ENCODE peak calls at places on chromosomes 4 and X, in six cellular contexts. One of them, this sample, is unnamed.
A peak's percentile ranks its signal among the peaks of the same experiment; 100 is the strongest.

GRCh38 chr4:147194107-147194506 is 248.4 kb upstream of the TTC29 start:
- ATAC-seq in heart left ventricle: peak; percentile 81
- ATAC-seq in pancreas: peak; percentile 30
- ATAC-seq in left colon: no peak
- ATAC-seq in PC-3: no peak
- ATAC-seq in naive B cell: no peak
- ATAC-seq in this sample: no peak

GRCh38 chrX:29359276-29359675 is 772.0 kb downstream of the IL1RAPL1 start:
- ATAC-seq in heart left ventricle: no peak
- ATAC-seq in pancreas: no peak
- ATAC-seq in left colon: no peak
- ATAC-seq in PC-3: no peak
- ATAC-seq in naive B cell: no peak
- ATAC-seq in this sample: no peak

GRCh38 chrX:154016366-154017076 is 3.2 kb downstream of the IRAK1 start:
- ATAC-seq in heart left ventricle: no peak
- ATAC-seq in pancreas: no peak
- ATAC-seq in left colon: no peak
- ATAC-seq in PC-3: no peak
- ATAC-seq in naive B cell: no peak
- ATAC-seq in this sample: no peak

GRCh38 chrX:7414753-7415152 is 266.8 kb upstream of the PUDP start:
- ATAC-seq in heart left ventricle: no peak
- ATAC-seq in pancreas: no peak
- ATAC-seq in left colon: no peak
- ATAC-seq in PC-3: no peak
- ATAC-seq in naive B cell: no peak
- ATAC-seq in this sample: no peak

GRCh38 chr4:107737470-107737869 is 17.4 kb upstream of the PAPSS1 start:
- ATAC-seq in heart left ventricle: peak; percentile 32
- ATAC-seq in pancreas: peak; percentile 22
- ATAC-seq in left colon: no peak
- ATAC-seq in PC-3: no peak
- ATAC-seq in naive B cell: no peak
- ATAC-seq in this sample: no peak

GRCh38 chr4:145298885-145299284 is 118.5 kb upstream of the OTUD4 start:
- ATAC-seq in heart left ventricle: no peak
- ATAC-seq in pancreas: peak; percentile 81
- ATAC-seq in left colon: peak; percentile 87
- ATAC-seq in PC-3: peak; percentile 65
- ATAC-seq in naive B cell: no peak
- ATAC-seq in this sample: peak; percentile 59

GRCh38 chr4:40055379-40055872 is 1.2 kb upstream of the N4BP2 start:
- ATAC-seq in heart left ventricle: no peak
- ATAC-seq in pancreas: no peak
- ATAC-seq in left colon: no peak
- ATAC-seq in PC-3: no peak
- ATAC-seq in naive B cell: peak; percentile 42
- ATAC-seq in this sample: no peak

GRCh38 chr4:99383381-99383780 is 30.8 kb upstream of the ADH1C start:
- ATAC-seq in heart left ventricle: no peak
- ATAC-seq in pancreas: no peak
- ATAC-seq in left colon: no peak
- ATAC-seq in PC-3: no peak
- ATAC-seq in naive B cell: no peak
- ATAC-seq in this sample: no peak

GRCh38 chrX:18946157-18946556 is 37.8 kb downstream of the PHKA2 start:
- ATAC-seq in heart left ventricle: no peak
- ATAC-seq in pancreas: no peak
- ATAC-seq in left colon: no peak
- ATAC-seq in PC-3: peak; percentile 59
- ATAC-seq in naive B cell: no peak
- ATAC-seq in this sample: no peak

GRCh38 chrX:7948483-7948882 is 21.3 kb upstream of the PNPLA4 start:
- ATAC-seq in heart left ventricle: peak; percentile 55
- ATAC-seq in pancreas: no peak
- ATAC-seq in left colon: no peak
- ATAC-seq in PC-3: no peak
- ATAC-seq in naive B cell: no peak
- ATAC-seq in this sample: no peak

GRCh38 chr4:133465022-133465421 is 315.9 kb downstream of the PCDH10 start:
- ATAC-seq in heart left ventricle: no peak
- ATAC-seq in pancreas: no peak
- ATAC-seq in left colon: no peak
- ATAC-seq in PC-3: no peak
- ATAC-seq in naive B cell: no peak
- ATAC-seq in this sample: no peak

GRCh38 chr4:8285143-8285975 is 15.8 kb downstream of the HTRA3 start:
- ATAC-seq in heart left ventricle: peak; percentile 43
- ATAC-seq in pancreas: no peak
- ATAC-seq in left colon: no peak
- ATAC-seq in PC-3: no peak
- ATAC-seq in naive B cell: no peak
- ATAC-seq in this sample: no peak

GRCh38 chr4:7750508-7750907 is 189.2 kb downstream of the AFAP1 start:
- ATAC-seq in heart left ventricle: no peak
- ATAC-seq in pancreas: no peak
- ATAC-seq in left colon: no peak
- ATAC-seq in PC-3: no peak
- ATAC-seq in naive B cell: no peak
- ATAC-seq in this sample: no peak

GRCh38 chr4:102315532-102315931 is 29.8 kb downstream of the SLC39A8 start:
- ATAC-seq in heart left ventricle: no peak
- ATAC-seq in pancreas: no peak
- ATAC-seq in left colon: no peak
- ATAC-seq in PC-3: no peak
- ATAC-seq in naive B cell: no peak
- ATAC-seq in this sample: no peak

GRCh38 chr4:99058228-99058627 is 30.4 kb downstream of the ADH5 start:
- ATAC-seq in heart left ventricle: peak; percentile 81
- ATAC-seq in pancreas: no peak
- ATAC-seq in left colon: no peak
- ATAC-seq in PC-3: no peak
- ATAC-seq in naive B cell: no peak
- ATAC-seq in this sample: no peak

GRCh38 chr4:3257125-3257690 is 8.2 kb downstream of the MSANTD1 start:
- ATAC-seq in heart left ventricle: no peak
- ATAC-seq in pancreas: no peak
- ATAC-seq in left colon: peak; percentile 71
- ATAC-seq in PC-3: peak; percentile 38
- ATAC-seq in naive B cell: no peak
- ATAC-seq in this sample: peak; percentile 76

GRCh38 chr4:95250544-95251137 is 298.1 kb downstream of the UNC5C start:
- ATAC-seq in heart left ventricle: no peak
- ATAC-seq in pancreas: peak; percentile 30
- ATAC-seq in left colon: peak; percentile 40
- ATAC-seq in PC-3: peak; percentile 79
- ATAC-seq in naive B cell: no peak
- ATAC-seq in this sample: no peak

GRCh38 chrX:152823657-152824056 is 6.9 kb downstream of the CETN2 start:
- ATAC-seq in heart left ventricle: no peak
- ATAC-seq in pancreas: no peak
- ATAC-seq in left colon: no peak
- ATAC-seq in PC-3: no peak
- ATAC-seq in naive B cell: no peak
- ATAC-seq in this sample: no peak

GRCh38 chr4:152644130-152644529 is 35.7 kb downstream of the TMEM154 start:
- ATAC-seq in heart left ventricle: peak; percentile 48
- ATAC-seq in pancreas: no peak
- ATAC-seq in left colon: peak; percentile 13
- ATAC-seq in PC-3: no peak
- ATAC-seq in naive B cell: no peak
- ATAC-seq in this sample: no peak

GRCh38 chr4:108370291-108370690 is 201.6 kb upstream of the LEF1 start:
- ATAC-seq in heart left ventricle: no peak
- ATAC-seq in pancreas: no peak
- ATAC-seq in left colon: no peak
- ATAC-seq in PC-3: no peak
- ATAC-seq in naive B cell: no peak
- ATAC-seq in this sample: no peak

GRCh38 chr4:130479020-130479419 is 1383.1 kb downstream of the C4orf33 start:
- ATAC-seq in heart left ventricle: no peak
- ATAC-seq in pancreas: no peak
- ATAC-seq in left colon: no peak
- ATAC-seq in PC-3: no peak
- ATAC-seq in naive B cell: no peak
- ATAC-seq in this sample: no peak

GRCh38 chrX:110318664-110318968 is 731 bp upstream of the AMMECR1 start:
- ATAC-seq in heart left ventricle: no peak
- ATAC-seq in pancreas: peak; percentile 69
- ATAC-seq in left colon: peak; percentile 72
- ATAC-seq in PC-3: peak; percentile 52
- ATAC-seq in naive B cell: no peak
- ATAC-seq in this sample: no peak

GRCh38 chr4:186885289-186885688 is 161.6 kb upstream of the FAT1 start:
- ATAC-seq in heart left ventricle: no peak
- ATAC-seq in pancreas: no peak
- ATAC-seq in left colon: no peak
- ATAC-seq in PC-3: no peak
- ATAC-seq in naive B cell: no peak
- ATAC-seq in this sample: no peak

GRCh38 chr4:3845094-3845743 is 79.0 kb downstream of the ADRA2C start:
- ATAC-seq in heart left ventricle: no peak
- ATAC-seq in pancreas: no peak
- ATAC-seq in left colon: no peak
- ATAC-seq in PC-3: no peak
- ATAC-seq in naive B cell: no peak
- ATAC-seq in this sample: no peak

GRCh38 chrX:16868920-16869319 is 1.2 kb downstream of the RBBP7 start:
- ATAC-seq in heart left ventricle: no peak
- ATAC-seq in pancreas: no peak
- ATAC-seq in left colon: no peak
- ATAC-seq in PC-3: no peak
- ATAC-seq in naive B cell: no peak
- ATAC-seq in this sample: no peak

GRCh38 chr4:71209161-71209560 is 129.7 kb upstream of the SLC4A4 start:
- ATAC-seq in heart left ventricle: peak; percentile 77
- ATAC-seq in pancreas: peak; percentile 26
- ATAC-seq in left colon: no peak
- ATAC-seq in PC-3: no peak
- ATAC-seq in naive B cell: no peak
- ATAC-seq in this sample: no peak

GRCh38 chr4:40721730-40722171 is 28.0 kb upstream of the NSUN7 start:
- ATAC-seq in heart left ventricle: no peak
- ATAC-seq in pancreas: peak; percentile 26
- ATAC-seq in left colon: no peak
- ATAC-seq in PC-3: no peak
- ATAC-seq in naive B cell: no peak
- ATAC-seq in this sample: peak; percentile 55

This sample was measured in esophagus mucosa.